ENCODE peak calls at places on chromosomes 16 and 17, in eight cellular contexts. X is A549, J is endothelial cell of umbilical vein, T is GM12891, P is lower leg skin, Z is H54, B is breast epithelium, D is stomach. R is an unnamed sample.

GRCh38 chr16:23874613-23875294 is 39.0 kb downstream of the PRKCB start:
- DNase-seq in X (no peak), J (no peak), T (no peak), P (no peak), Z (no peak), B (no peak), D (no peak), R (no peak)

GRCh38 chr17:73232587-73233373 is 28.9 kb downstream of the CPSF4L start:
- DNase-seq in X (peak), J (peak), T (peak), P (peak), Z (peak), B (no peak), D (peak), R (peak)

GRCh38 chr17:75605790-75606189 is 18.2 kb downstream of the MYO15B start:
- DNase-seq in X (no peak), J (no peak), T (no peak), P (no peak), Z (no peak), B (no peak), D (no peak), R (peak)

GRCh38 chr17:34367486-34368270 is 4.6 kb upstream of the CCL1 start:
- DNase-seq in X (no peak), J (no peak), T (no peak), P (no peak), Z (no peak), B (no peak), D (no peak), R (no peak)

GRCh38 chr16:89912143-89912542 is 6.5 kb upstream of the MC1R start:
- DNase-seq in X (no peak), J (no peak), T (no peak), P (no peak), Z (no peak), B (no peak), D (no peak), R (no peak)

GRCh38 chr16:48963901-48964615 is 317.6 kb downstream of the CBLN1 start:
- DNase-seq in X (peak), J (no peak), T (no peak), P (no peak), Z (peak), B (no peak), D (no peak), R (no peak)

GRCh38 chr16:4724661-4725270 is 9.3 kb downstream of the ANKS3 start:
- DNase-seq in X (no peak), J (no peak), T (no peak), P (no peak), Z (no peak), B (no peak), D (no peak), R (no peak)

GRCh38 chr16:74461826-74462225 is 40.5 kb upstream of the CLEC18B start:
- DNase-seq in X (no peak), J (no peak), T (no peak), P (no peak), Z (no peak), B (no peak), D (no peak), R (no peak)

GRCh38 chr17:10798332-10798749 is 5.6 kb downstream of the TMEM238L start:
- DNase-seq in X (no peak), J (no peak), T (no peak), P (no peak), Z (no peak), B (peak), D (peak), R (no peak)

GRCh38 chr16:31344712-31345111 is 10.3 kb upstream of the ITGAX start:
- DNase-seq in X (no peak), J (no peak), T (no peak), P (no peak), Z (no peak), B (no peak), D (no peak), R (no peak)

GRCh38 chr16:473046-474043 is 47.9 kb downstream of the RAB11FIP3 start:
- DNase-seq in X (no peak), J (no peak), T (no peak), P (no peak), Z (no peak), B (no peak), D (no peak), R (no peak)

GRCh38 chr17:81577278-81578000 is 25.3 kb upstream of the FAAP100 start:
- DNase-seq in X (peak), J (no peak), T (no peak), P (no peak), Z (no peak), B (no peak), D (no peak), R (no peak)

GRCh38 chr16:27748868-27749546 is 199.1 kb downstream of the KATNIP start:
- DNase-seq in X (peak), J (peak), T (peak), P (peak), Z (peak), B (no peak), D (no peak), R (peak)

GRCh38 chr16:73350707-73351452 is 303.0 kb upstream of the ZFHX3 start:
- DNase-seq in X (no peak), J (no peak), T (no peak), P (no peak), Z (no peak), B (no peak), D (no peak), R (no peak)

GRCh38 chr17:76974721-76975120 is 106.5 kb downstream of the MGAT5B start:
- DNase-seq in X (no peak), J (no peak), T (no peak), P (no peak), Z (no peak), B (no peak), D (no peak), R (no peak)

GRCh38 chr17:3683054-3683511 is 12.9 kb downstream of the P2RX5 start:
- DNase-seq in X (peak), J (peak), T (peak), P (no peak), Z (peak), B (no peak), D (peak), R (no peak)

GRCh38 chr17:79965806-79966205 is 69.9 kb downstream of the TBC1D16 start:
- DNase-seq in X (no peak), J (peak), T (no peak), P (no peak), Z (no peak), B (peak), D (peak), R (no peak)

GRCh38 chr17:60601443-60602384 is 1.7 kb downstream of the PPM1D start:
- DNase-seq in X (peak), J (peak), T (no peak), P (peak), Z (peak), B (no peak), D (peak), R (no peak)

GRCh38 chr17:79078476-79079190 is 4.0 kb downstream of the ENGASE start:
- DNase-seq in X (no peak), J (no peak), T (no peak), P (no peak), Z (no peak), B (no peak), D (no peak), R (no peak)

GRCh38 chr17:28624148-28624547 is 10.2 kb upstream of the RSKR start:
- DNase-seq in X (no peak), J (no peak), T (no peak), P (no peak), Z (no peak), B (no peak), D (no peak), R (no peak)

GRCh38 chr17:77118251-77118928 is 22.4 kb upstream of the SEC14L1 start:
- DNase-seq in X (no peak), J (peak), T (no peak), P (no peak), Z (no peak), B (no peak), D (no peak), R (no peak)

GRCh38 chr16:14325921-14326401 is 254.8 kb downstream of the MRTFB start:
- DNase-seq in X (no peak), J (no peak), T (no peak), P (no peak), Z (no peak), B (no peak), D (no peak), R (no peak)

GRCh38 chr17:45284176-45285140 is 22.6 kb upstream of the SPATA32 start:
- DNase-seq in X (peak), J (no peak), T (no peak), P (peak), Z (no peak), B (peak), D (peak), R (no peak)

GRCh38 chr17:45279898-45280297 is 18.0 kb upstream of the SPATA32 start:
- DNase-seq in X (no peak), J (no peak), T (no peak), P (no peak), Z (no peak), B (no peak), D (no peak), R (no peak)

GRCh38 chr17:45283711-45284110 is 21.8 kb upstream of the SPATA32 start:
- DNase-seq in X (no peak), J (no peak), T (no peak), P (no peak), Z (no peak), B (no peak), D (no peak), R (no peak)

GRCh38 chr17:45286286-45286685 is 24.4 kb upstream of the SPATA32 start:
- DNase-seq in X (no peak), J (no peak), T (no peak), P (no peak), Z (no peak), B (no peak), D (no peak), R (no peak)

GRCh38 chr17:45282683-45283644 is 21.1 kb upstream of the SPATA32 start:
- DNase-seq in X (no peak), J (no peak), T (no peak), P (no peak), Z (no peak), B (no peak), D (no peak), R (peak)
- TF ChIP-seq POLR2A in X (no peak), J (no peak), T (peak), P (no peak), Z (no peak), B (no peak), D (no peak), R (no peak)

DNA sequence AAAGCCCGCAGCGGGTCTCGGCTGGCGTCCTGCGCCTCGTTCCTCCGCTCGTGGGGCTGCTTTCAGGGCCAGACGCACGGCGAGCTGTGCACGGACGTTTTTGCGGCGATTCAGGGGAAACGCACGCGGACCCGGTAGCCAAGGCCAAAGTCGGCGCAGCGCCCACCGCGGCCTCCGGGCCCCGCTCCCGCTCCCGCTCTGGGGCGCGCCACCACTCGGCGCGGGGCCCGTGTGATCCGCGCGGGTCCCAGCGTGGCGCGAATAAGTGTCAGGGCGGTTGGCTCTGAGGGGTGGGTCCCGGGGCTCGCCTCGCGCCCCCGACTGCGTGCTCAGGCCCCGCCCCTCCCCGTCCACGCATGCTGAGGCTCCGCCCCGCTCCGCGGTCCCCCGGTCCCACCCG is 694 bp upstream of the TBCD start:
- DNase-seq in X (no peak), J (no peak), T (no peak), P (no peak), Z (no peak), B (no peak), D (no peak), R (no peak)
- TF ChIP-seq POLR2A in X (no peak), J (no peak), T (no peak), P (no peak), Z (no peak), B (no peak), D (no peak), R (peak)

GRCh38 chr17:50919321-50920040 is 53.3 kb upstream of the TOB1 start:
- DNase-seq in X (peak), J (peak), T (peak), P (peak), Z (peak), B (peak), D (peak), R (peak)
- TF ChIP-seq POLR2A in X (peak), J (no peak), T (no peak), P (no peak), Z (peak), B (no peak), D (peak), R (no peak)

GRCh38 chr16:2749476-2749875 is 3.0 kb upstream of the SRRM2 start:
- DNase-seq in X (no peak), J (no peak), T (no peak), P (no peak), Z (no peak), B (no peak), D (no peak), R (no peak)
- TF ChIP-seq POLR2A in X (no peak), J (no peak), T (no peak), P (no peak), Z (no peak), B (no peak), D (no peak), R (no peak)

DNA sequence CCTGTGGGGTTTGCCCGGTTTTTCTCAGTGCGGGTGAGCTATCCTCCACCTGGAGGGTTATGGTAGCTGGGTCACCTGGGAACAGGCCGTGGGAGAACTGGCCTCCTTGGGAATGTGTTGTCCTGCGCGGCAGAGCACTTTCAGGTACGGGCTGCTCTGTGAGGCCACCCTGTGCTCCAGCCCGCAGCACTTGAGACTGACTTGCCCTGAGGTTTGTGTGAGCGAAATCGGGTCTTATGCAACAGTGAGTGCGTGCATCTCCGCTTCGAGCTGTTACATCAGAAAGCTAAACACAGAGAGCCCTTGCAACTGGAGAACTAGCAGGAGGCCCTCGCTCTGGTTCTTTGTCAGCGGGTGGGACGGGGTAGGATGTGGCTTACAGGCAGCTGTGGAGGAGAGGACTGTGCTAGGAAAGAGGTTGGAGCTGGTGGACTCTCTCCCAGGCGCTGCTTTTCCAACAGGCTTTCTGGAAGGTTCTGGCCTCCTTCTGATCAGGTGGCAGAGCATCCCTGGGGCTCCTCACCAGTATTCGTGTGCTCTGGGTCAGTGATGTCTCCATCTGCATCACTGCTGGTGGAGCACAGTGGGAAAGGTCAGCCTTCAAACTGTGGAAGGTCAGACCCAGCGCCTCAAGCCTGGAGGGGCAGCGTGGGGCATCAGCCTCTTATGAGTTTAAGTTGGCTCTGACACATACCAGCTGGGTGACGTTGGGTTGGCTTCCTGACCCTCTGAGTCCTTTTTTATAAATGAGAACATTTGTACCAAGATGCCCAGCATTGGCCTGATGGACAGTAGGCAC is 76.2 kb downstream of the KSR1 start:
- DNase-seq in X (no peak), J (no peak), T (no peak), P (peak), Z (no peak), B (no peak), D (peak), R (peak)
- TF ChIP-seq POLR2A in X (no peak), J (no peak), T (no peak), P (no peak), Z (no peak), B (no peak), D (no peak), R (no peak)

GRCh38 chr16:1778200-1779179 is 3.9 kb downstream of the SPSB3 start:
- DNase-seq in X (no peak), J (no peak), T (no peak), P (no peak), Z (no peak), B (no peak), D (no peak), R (peak)
- TF ChIP-seq POLR2A in X (peak), J (peak), T (peak), P (no peak), Z (peak), B (no peak), D (no peak), R (no peak)

GRCh38 chr17:32569171-32570080 is 82.6 kb downstream of the CDK5R1 start:
- DNase-seq in X (no peak), J (peak), T (peak), P (no peak), Z (peak), B (no peak), D (no peak), R (no peak)
- TF ChIP-seq POLR2A in X (no peak), J (no peak), T (no peak), P (no peak), Z (no peak), B (no peak), D (no peak), R (no peak)